ENCODE peak calls at places on chromosomes 16 and 17, in four cellular contexts. One of them, this sample, is unnamed.

GRCh38 chr17:66283971-66284370 is 18.4 kb upstream of the PRKCA start:
- DNase-seq in Peyer's patch: no peak
- DNase-seq in IMR-90: peak
- DNase-seq in heart left ventricle: no peak
- DNase-seq in this sample: no peak

GRCh38 chr17:55722742-55723487 is at the start of gene TMEM100:
- DNase-seq in Peyer's patch: no peak
- DNase-seq in IMR-90: peak
- DNase-seq in heart left ventricle: no peak
- DNase-seq in this sample: peak

GRCh38 chr17:4600563-4600962 is 16.2 kb downstream of the SMTNL2 start:
- DNase-seq in heart left ventricle: peak
- DNase-seq in IMR-90: no peak
- DNase-seq in Peyer's patch: no peak
- DNase-seq in this sample: no peak

GRCh38 chr16:27785307-27785678 is 235.3 kb downstream of the KATNIP start:
- DNase-seq in IMR-90: no peak
- DNase-seq in heart left ventricle: no peak
- DNase-seq in Peyer's patch: no peak
- DNase-seq in this sample: no peak

GRCh38 chr17:4043862-4044261 is 79.6 kb upstream of the ATP2A3 start:
- DNase-seq in heart left ventricle: peak
- DNase-seq in IMR-90: no peak
- DNase-seq in Peyer's patch: peak
- DNase-seq in this sample: no peak

GRCh38 chr17:82090549-82091263 is 7.3 kb downstream of the FASN start:
- DNase-seq in heart left ventricle: no peak
- DNase-seq in Peyer's patch: no peak
- DNase-seq in IMR-90: no peak
- DNase-seq in this sample: no peak

GRCh38 chr16:53084736-53085538 is 30.1 kb downstream of the CHD9 start:
- DNase-seq in Peyer's patch: no peak
- DNase-seq in IMR-90: no peak
- DNase-seq in heart left ventricle: no peak
- DNase-seq in this sample: no peak

GRCh38 chr16:14462811-14463210 is 167.2 kb downstream of the PARN start:
- DNase-seq in heart left ventricle: no peak
- DNase-seq in IMR-90: peak
- DNase-seq in Peyer's patch: no peak
- DNase-seq in this sample: no peak

GRCh38 chr16:88686062-88686438 is 257 bp downstream of the SNAI3 start:
- DNase-seq in heart left ventricle: no peak
- DNase-seq in IMR-90: no peak
- DNase-seq in Peyer's patch: peak
- DNase-seq in this sample: no peak

GRCh38 chr16:53913082-53913870 is 209.3 kb downstream of the FTO start:
- DNase-seq in IMR-90: peak
- DNase-seq in heart left ventricle: no peak
- DNase-seq in Peyer's patch: no peak
- DNase-seq in this sample: no peak

GRCh38 chr17:29565643-29566472 is 979 bp downstream of the ABHD15 start:
- DNase-seq in IMR-90: no peak
- DNase-seq in Peyer's patch: peak
- DNase-seq in heart left ventricle: peak
- DNase-seq in this sample: peak

GRCh38 chr17:28252436-28252835 is 66.6 kb upstream of the TMEM97 start:
- DNase-seq in Peyer's patch: no peak
- DNase-seq in heart left ventricle: no peak
- DNase-seq in IMR-90: peak
- DNase-seq in this sample: no peak

GRCh38 chr16:81392011-81392410 is 52.6 kb upstream of the CMIP start:
- DNase-seq in heart left ventricle: no peak
- DNase-seq in IMR-90: no peak
- DNase-seq in Peyer's patch: no peak
- DNase-seq in this sample: peak

GRCh38 chr17:75632863-75633483 is at the start of gene SMIM5:
- DNase-seq in Peyer's patch: peak
- DNase-seq in heart left ventricle: peak
- DNase-seq in IMR-90: peak
- DNase-seq in this sample: peak

GRCh38 chr16:47599512-47599911 is 138.4 kb downstream of the PHKB start:
- DNase-seq in IMR-90: no peak
- DNase-seq in Peyer's patch: no peak
- DNase-seq in heart left ventricle: no peak
- DNase-seq in this sample: no peak

GRCh38 chr16:81608515-81609209 is 164.1 kb downstream of the CMIP start:
- DNase-seq in IMR-90: peak
- DNase-seq in heart left ventricle: no peak
- DNase-seq in Peyer's patch: no peak
- DNase-seq in this sample: no peak

GRCh38 chr16:11964761-11965539 is at the start of gene TNFRSF17:
- DNase-seq in IMR-90: peak
- DNase-seq in heart left ventricle: no peak
- DNase-seq in Peyer's patch: no peak
- DNase-seq in this sample: no peak

GRCh38 chr16:51124896-51125295 is 26.2 kb downstream of the SALL1 start:
- DNase-seq in IMR-90: no peak
- DNase-seq in heart left ventricle: no peak
- DNase-seq in Peyer's patch: no peak
- DNase-seq in this sample: no peak

GRCh38 chr16:81315271-81316175 is 761 bp downstream of the GAN start:
- DNase-seq in Peyer's patch: peak
- DNase-seq in heart left ventricle: peak
- DNase-seq in IMR-90: peak
- DNase-seq in this sample: no peak

GRCh38 chr16:64469351-64469750 is 652.5 kb downstream of the CDH11 start:
- DNase-seq in heart left ventricle: no peak
- DNase-seq in Peyer's patch: no peak
- DNase-seq in IMR-90: no peak
- DNase-seq in this sample: no peak

GRCh38 chr16:53031323-53031942 is 21.3 kb downstream of the CHD9NB start:
- DNase-seq in IMR-90: no peak
- DNase-seq in Peyer's patch: no peak
- DNase-seq in heart left ventricle: no peak
- DNase-seq in this sample: no peak

GRCh38 chr16:83689385-83689831 is 118.4 kb upstream of the HSBP1 start:
- DNase-seq in Peyer's patch: no peak
- DNase-seq in IMR-90: peak
- DNase-seq in heart left ventricle: no peak
- DNase-seq in this sample: no peak

GRCh38 chr16:86288716-86289294 is 221.5 kb upstream of the FOXF1 start:
- DNase-seq in Peyer's patch: no peak
- DNase-seq in IMR-90: no peak
- DNase-seq in heart left ventricle: no peak
- DNase-seq in this sample: peak

GRCh38 chr17:64632606-64633005 is 29.5 kb downstream of the SMURF2 start:
- DNase-seq in heart left ventricle: no peak
- DNase-seq in IMR-90: peak
- DNase-seq in Peyer's patch: no peak
- DNase-seq in this sample: no peak

GRCh38 chr17:28926786-28927185 is 23.9 kb upstream of the DHRS13 start:
- DNase-seq in Peyer's patch: no peak
- DNase-seq in heart left ventricle: no peak
- DNase-seq in IMR-90: no peak
- DNase-seq in this sample: no peak

DNA sequence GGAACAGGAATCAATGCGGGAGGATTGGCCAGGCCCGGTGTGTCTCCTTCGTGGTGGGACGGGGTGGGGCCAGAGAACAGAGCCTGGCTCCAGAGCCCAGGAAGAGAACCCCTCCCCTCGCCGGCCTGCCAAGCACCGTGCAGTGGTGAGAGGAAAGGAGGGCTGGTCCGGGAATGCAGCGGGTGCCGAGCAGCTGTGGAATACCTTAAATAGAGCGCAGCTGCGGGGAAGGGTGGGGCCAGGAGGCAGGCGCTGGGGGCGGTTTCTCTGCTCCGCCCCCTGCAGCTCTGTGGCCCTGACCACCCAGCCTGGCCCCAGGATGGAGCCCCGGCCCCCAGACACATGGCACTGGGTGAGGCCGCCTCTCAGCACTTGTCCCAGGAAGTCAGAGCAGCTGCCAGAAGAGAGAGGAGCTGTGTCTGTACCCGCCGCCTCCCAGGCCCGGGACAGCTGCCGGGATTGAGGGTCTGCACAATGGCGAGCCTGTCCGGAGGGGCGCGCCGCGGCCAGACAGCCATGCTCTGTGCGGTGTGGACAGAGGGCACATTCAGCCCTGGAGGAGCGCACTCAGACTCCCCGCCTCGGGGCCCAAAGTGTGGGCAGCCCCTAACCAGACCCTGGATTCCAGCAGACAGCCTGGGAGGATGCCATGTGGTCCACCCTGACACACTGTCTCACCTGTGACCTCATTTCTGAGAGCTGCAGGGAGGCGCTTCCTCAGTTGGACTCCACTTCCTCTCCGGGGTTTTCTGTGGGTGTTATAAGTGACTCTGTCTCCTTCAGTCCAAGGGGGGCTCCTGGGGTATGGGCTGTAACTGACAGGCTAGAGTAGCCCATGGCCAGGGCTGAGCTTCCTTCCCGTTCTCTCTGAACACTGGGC is 268.8 kb downstream of the SEC14L1 start:
- DNase-seq in heart left ventricle: peak
- DNase-seq in Peyer's patch: no peak
- DNase-seq in IMR-90: peak
- DNase-seq in this sample: no peak
- TF ChIP-seq POLR2A in heart left ventricle: no peak
- TF ChIP-seq POLR2A in Peyer's patch: no peak
- TF ChIP-seq POLR2A in IMR-90: no peak
- TF ChIP-seq POLR2A in this sample: no peak

GRCh38 chr17:77210946-77211541 is 70.3 kb downstream of the SEC14L1 start:
- DNase-seq in heart left ventricle: no peak
- DNase-seq in Peyer's patch: no peak
- DNase-seq in IMR-90: no peak
- DNase-seq in this sample: no peak
- H3K4me3 ChIP-seq in heart left ventricle: no peak
- H3K4me3 ChIP-seq in Peyer's patch: no peak
- H3K4me3 ChIP-seq in IMR-90: no peak
- H3K4me3 ChIP-seq in this sample: no peak

DNA sequence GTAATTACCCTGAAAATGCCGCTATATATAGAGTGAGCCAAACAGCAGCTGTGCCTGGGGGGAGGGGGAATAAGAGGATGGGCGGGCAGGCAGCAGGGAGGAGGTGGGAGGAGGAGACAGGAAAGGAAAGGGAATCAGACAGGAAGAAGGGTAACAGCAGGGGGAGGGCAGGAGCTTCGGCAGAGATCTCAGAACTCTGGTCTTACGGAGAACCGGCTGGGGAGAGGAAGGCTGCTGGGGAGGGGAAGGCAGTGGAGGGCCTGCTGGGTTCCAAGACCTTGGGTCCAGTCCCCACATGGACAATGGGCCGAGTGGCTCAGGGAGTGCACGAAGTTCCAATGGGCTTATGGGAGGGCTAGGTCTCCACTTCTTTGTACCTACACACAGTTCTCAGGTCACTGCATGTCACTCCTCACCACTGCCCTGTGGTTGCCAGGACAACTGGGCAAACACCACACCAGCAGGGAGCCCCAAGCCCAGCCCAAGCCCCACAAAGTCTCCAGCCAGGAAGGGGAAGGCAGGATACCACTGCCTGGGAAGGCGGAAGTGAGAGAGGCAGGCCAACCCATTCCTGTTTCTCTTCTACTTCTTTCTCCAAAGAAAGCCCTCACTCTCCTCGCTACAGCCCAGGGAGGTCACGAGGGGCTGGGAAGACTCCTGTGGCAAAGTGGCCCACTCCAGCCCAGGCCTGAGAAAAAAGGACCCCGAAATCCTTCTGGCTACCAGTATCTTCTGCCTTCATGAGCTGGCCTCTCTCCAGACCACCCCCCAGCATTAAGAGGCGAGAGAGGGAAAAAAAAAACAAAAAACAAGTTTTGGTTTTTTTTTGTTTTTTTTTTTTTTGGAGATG is 25.3 kb downstream of the G6PC3 start:
- DNase-seq in Peyer's patch: peak
- DNase-seq in IMR-90: peak
- DNase-seq in heart left ventricle: peak
- DNase-seq in this sample: no peak
- TF ChIP-seq POLR2A in Peyer's patch: no peak
- TF ChIP-seq POLR2A in IMR-90: peak
- TF ChIP-seq POLR2A in heart left ventricle: no peak
- TF ChIP-seq POLR2A in this sample: no peak

GRCh38 chr16:85113913-85114312 is 1.6 kb upstream of the CIBAR2 start:
- DNase-seq in Peyer's patch: no peak
- DNase-seq in IMR-90: no peak
- DNase-seq in heart left ventricle: no peak
- DNase-seq in this sample: no peak

GRCh38 chr16:85112364-85112763 is at the start of gene CIBAR2:
- DNase-seq in Peyer's patch: no peak
- DNase-seq in IMR-90: no peak
- DNase-seq in heart left ventricle: no peak
- DNase-seq in this sample: no peak

GRCh38 chr16:85113168-85113733 is 979 bp upstream of the CIBAR2 start:
- DNase-seq in heart left ventricle: no peak
- DNase-seq in Peyer's patch: no peak
- DNase-seq in IMR-90: no peak
- DNase-seq in this sample: no peak

GRCh38 chr16:85117418-85117817 is 5.1 kb upstream of the CIBAR2 start:
- DNase-seq in heart left ventricle: no peak
- DNase-seq in Peyer's patch: no peak
- DNase-seq in IMR-90: no peak
- DNase-seq in this sample: no peak

DNA sequence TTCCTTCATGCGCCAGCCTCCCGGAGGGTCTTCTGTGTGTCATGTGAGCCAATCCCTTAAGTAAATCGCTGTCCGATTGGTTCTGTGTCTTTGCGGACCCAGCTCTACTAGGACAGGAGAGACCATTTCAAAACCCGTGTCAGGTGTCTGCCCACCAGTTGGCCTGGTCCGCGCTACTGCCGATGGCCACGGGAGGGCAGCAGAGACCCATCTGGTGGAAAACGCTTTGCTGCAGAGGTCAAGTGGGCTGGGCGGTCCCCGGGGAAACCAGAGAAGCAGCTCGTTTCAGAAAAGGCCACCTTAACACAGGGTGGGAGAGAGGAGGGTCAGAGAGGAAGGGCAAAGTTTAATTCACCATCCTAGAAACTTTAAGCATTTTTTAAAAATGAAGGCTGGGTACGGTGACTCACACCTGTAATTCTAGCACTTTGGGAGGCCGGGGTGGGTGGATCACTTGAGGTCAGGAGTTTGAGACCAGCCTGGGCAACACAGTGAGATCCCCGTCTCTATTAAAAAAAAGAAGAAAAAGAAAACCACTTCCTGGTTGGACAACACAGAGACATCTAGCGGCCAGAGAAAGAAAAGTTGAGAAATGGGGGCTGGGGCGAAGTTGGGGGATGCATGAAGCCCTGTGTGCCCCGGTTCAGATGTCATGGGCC is 2.8 kb upstream of the CIBAR2 start:
- DNase-seq in IMR-90: peak
- DNase-seq in Peyer's patch: peak
- DNase-seq in heart left ventricle: peak
- DNase-seq in this sample: peak
- H3K4me3 ChIP-seq in IMR-90: no peak
- H3K4me3 ChIP-seq in Peyer's patch: peak
- H3K4me3 ChIP-seq in heart left ventricle: no peak
- H3K4me3 ChIP-seq in this sample: no peak

This sample was measured in lower leg skin.